ENCODE peak calls at places on chromosomes 1 and 21, in nine cellular contexts. One of them, this sample, is unnamed. For H4K20me1, the result is how much of the 10 kb centered on the place peaks cover.

GRCh38 chr1:21911205-21912001 is 25.7 kb downstream of the HSPG2 start:
- DNase-seq in IMR-90: no peak
- DNase-seq in fibroblast of lung: peak
- DNase-seq in GM12878: no peak
- DNase-seq in hepatocyte: peak
- DNase-seq in GM23338: no peak
- DNase-seq in Karpas-422: no peak
- DNase-seq in K562: peak
- DNase-seq in DND-41: no peak
- DNase-seq in this sample: no peak

GRCh38 chr1:98460136-98460535 is 201.4 kb upstream of the SNX7 start:
- DNase-seq in K562: no peak
- DNase-seq in Karpas-422: no peak
- DNase-seq in IMR-90: no peak
- DNase-seq in GM12878: no peak
- DNase-seq in DND-41: no peak
- DNase-seq in hepatocyte: no peak
- DNase-seq in GM23338: no peak
- DNase-seq in fibroblast of lung: no peak
- DNase-seq in this sample: no peak

GRCh38 chr21:41228492-41228891 is 60.5 kb downstream of the BACE2 start:
- DNase-seq in GM23338: no peak
- DNase-seq in IMR-90: no peak
- DNase-seq in K562: no peak
- DNase-seq in fibroblast of lung: no peak
- DNase-seq in DND-41: no peak
- DNase-seq in GM12878: no peak
- DNase-seq in Karpas-422: no peak
- DNase-seq in hepatocyte: no peak
- DNase-seq in this sample: no peak

GRCh38 chr1:67853704-67854103 is 20.4 kb upstream of the GNG12 start:
- DNase-seq in DND-41: peak
- DNase-seq in K562: peak
- DNase-seq in hepatocyte: peak
- DNase-seq in GM23338: peak
- DNase-seq in GM12878: no peak
- DNase-seq in Karpas-422: peak
- DNase-seq in fibroblast of lung: peak
- DNase-seq in IMR-90: peak
- DNase-seq in this sample: peak

GRCh38 chr1:119226880-119227279 is 86.4 kb upstream of the WARS2 start:
- DNase-seq in hepatocyte: no peak
- DNase-seq in DND-41: no peak
- DNase-seq in K562: no peak
- DNase-seq in Karpas-422: no peak
- DNase-seq in fibroblast of lung: no peak
- DNase-seq in GM23338: no peak
- DNase-seq in IMR-90: no peak
- DNase-seq in GM12878: no peak
- DNase-seq in this sample: no peak

GRCh38 chr1:82625562-82625961 is 824.8 kb downstream of the ADGRL2 start:
- DNase-seq in fibroblast of lung: peak
- DNase-seq in GM12878: no peak
- DNase-seq in hepatocyte: no peak
- DNase-seq in DND-41: no peak
- DNase-seq in GM23338: peak
- DNase-seq in K562: no peak
- DNase-seq in IMR-90: no peak
- DNase-seq in Karpas-422: no peak
- DNase-seq in this sample: no peak

GRCh38 chr1:56993355-56993985 is 27.7 kb upstream of the C8B start:
- DNase-seq in GM23338: peak
- DNase-seq in Karpas-422: no peak
- DNase-seq in IMR-90: no peak
- DNase-seq in DND-41: no peak
- DNase-seq in GM12878: no peak
- DNase-seq in hepatocyte: no peak
- DNase-seq in K562: no peak
- DNase-seq in fibroblast of lung: no peak
- DNase-seq in this sample: no peak

GRCh38 chr1:94095112-94095637 is 25.8 kb downstream of the ABCA4 start:
- DNase-seq in K562: no peak
- DNase-seq in hepatocyte: peak
- DNase-seq in fibroblast of lung: peak
- DNase-seq in IMR-90: peak
- DNase-seq in GM12878: no peak
- DNase-seq in DND-41: no peak
- DNase-seq in GM23338: no peak
- DNase-seq in Karpas-422: no peak
- DNase-seq in this sample: no peak

GRCh38 chr1:221439008-221439733 is 302.7 kb downstream of the DUSP10 start:
- DNase-seq in IMR-90: peak
- DNase-seq in DND-41: no peak
- DNase-seq in GM23338: no peak
- DNase-seq in hepatocyte: peak
- DNase-seq in GM12878: peak
- DNase-seq in fibroblast of lung: peak
- DNase-seq in K562: no peak
- DNase-seq in Karpas-422: no peak
- DNase-seq in this sample: no peak

GRCh38 chr1:11944358-11944981 is 10.0 kb downstream of the PLOD1 start:
- DNase-seq in fibroblast of lung: no peak
- DNase-seq in Karpas-422: no peak
- DNase-seq in GM23338: peak
- DNase-seq in K562: no peak
- DNase-seq in GM12878: no peak
- DNase-seq in DND-41: no peak
- DNase-seq in hepatocyte: peak
- DNase-seq in IMR-90: no peak
- DNase-seq in this sample: no peak

GRCh38 chr1:185813401-185813979 is 79.3 kb downstream of the HMCN1 start:
- DNase-seq in IMR-90: peak
- DNase-seq in GM12878: no peak
- DNase-seq in hepatocyte: peak
- DNase-seq in DND-41: no peak
- DNase-seq in fibroblast of lung: peak
- DNase-seq in Karpas-422: peak
- DNase-seq in K562: peak
- DNase-seq in GM23338: peak
- DNase-seq in this sample: peak

GRCh38 chr1:81231729-81232038 is 569.0 kb upstream of the ADGRL2 start:
- DNase-seq in IMR-90: peak
- DNase-seq in Karpas-422: no peak
- DNase-seq in fibroblast of lung: no peak
- DNase-seq in GM12878: no peak
- DNase-seq in GM23338: no peak
- DNase-seq in DND-41: no peak
- DNase-seq in K562: no peak
- DNase-seq in hepatocyte: no peak
- DNase-seq in this sample: no peak

GRCh38 chr1:81703736-81704463 is 96.8 kb upstream of the ADGRL2 start:
- DNase-seq in IMR-90: peak
- DNase-seq in DND-41: no peak
- DNase-seq in Karpas-422: no peak
- DNase-seq in fibroblast of lung: peak
- DNase-seq in K562: no peak
- DNase-seq in GM12878: no peak
- DNase-seq in hepatocyte: no peak
- DNase-seq in GM23338: no peak
- DNase-seq in this sample: no peak

GRCh38 chr1:202228484-202229122 is 35.0 kb downstream of the LGR6 start:
- DNase-seq in DND-41: no peak
- DNase-seq in K562: no peak
- DNase-seq in GM23338: no peak
- DNase-seq in IMR-90: no peak
- DNase-seq in fibroblast of lung: no peak
- DNase-seq in Karpas-422: no peak
- DNase-seq in GM12878: no peak
- DNase-seq in hepatocyte: no peak
- DNase-seq in this sample: no peak

DNA sequence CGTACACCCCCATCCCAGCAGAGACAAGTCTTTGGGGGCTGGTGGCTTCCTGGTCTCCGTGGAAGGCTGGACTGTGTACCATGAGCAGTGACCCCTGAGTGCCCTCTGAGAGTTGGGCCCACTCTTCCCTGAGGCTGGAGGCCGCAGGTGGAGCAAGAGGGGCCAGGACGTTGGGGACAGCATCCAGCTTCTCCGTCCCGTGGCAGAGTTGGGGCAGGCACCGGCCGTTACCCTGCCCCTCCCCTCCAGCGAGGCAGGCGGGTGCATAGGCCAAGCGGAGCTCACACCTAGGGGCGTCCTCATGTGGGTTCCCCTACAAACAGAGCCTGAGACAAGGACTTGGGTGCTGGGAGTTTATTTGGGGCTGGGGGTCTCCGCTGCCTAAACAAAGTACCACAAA is 14.0 kb downstream of the GABRD start:
- DNase-seq in GM23338: no peak
- DNase-seq in GM12878: no peak
- DNase-seq in IMR-90: no peak
- DNase-seq in hepatocyte: no peak
- DNase-seq in fibroblast of lung: no peak
- DNase-seq in K562: no peak
- DNase-seq in Karpas-422: no peak
- DNase-seq in DND-41: no peak
- DNase-seq in this sample: no peak
- H4K20me1 ChIP-seq in GM23338: under half
- H4K20me1 ChIP-seq in GM12878: under half
- H4K20me1 ChIP-seq in IMR-90: under half
- H4K20me1 ChIP-seq in hepatocyte: under half
- H4K20me1 ChIP-seq in fibroblast of lung: under half
- H4K20me1 ChIP-seq in K562: under half
- H4K20me1 ChIP-seq in Karpas-422: under half
- H4K20me1 ChIP-seq in DND-41: under half
- H4K20me1 ChIP-seq in this sample: under half

GRCh38 chr1:209652121-209652742 is at the start of gene LAMB3:
- DNase-seq in DND-41: no peak
- DNase-seq in GM12878: no peak
- DNase-seq in Karpas-422: no peak
- DNase-seq in K562: no peak
- DNase-seq in IMR-90: no peak
- DNase-seq in fibroblast of lung: no peak
- DNase-seq in GM23338: no peak
- DNase-seq in hepatocyte: peak
- DNase-seq in this sample: no peak
- H3K27ac ChIP-seq in DND-41: no peak
- H3K27ac ChIP-seq in GM12878: no peak
- H3K27ac ChIP-seq in Karpas-422: no peak
- H3K27ac ChIP-seq in K562: no peak
- H3K27ac ChIP-seq in IMR-90: no peak
- H3K27ac ChIP-seq in fibroblast of lung: no peak
- H3K27ac ChIP-seq in GM23338: no peak
- H3K27ac ChIP-seq in hepatocyte: peak
- H3K27ac ChIP-seq in this sample: peak

DNA sequence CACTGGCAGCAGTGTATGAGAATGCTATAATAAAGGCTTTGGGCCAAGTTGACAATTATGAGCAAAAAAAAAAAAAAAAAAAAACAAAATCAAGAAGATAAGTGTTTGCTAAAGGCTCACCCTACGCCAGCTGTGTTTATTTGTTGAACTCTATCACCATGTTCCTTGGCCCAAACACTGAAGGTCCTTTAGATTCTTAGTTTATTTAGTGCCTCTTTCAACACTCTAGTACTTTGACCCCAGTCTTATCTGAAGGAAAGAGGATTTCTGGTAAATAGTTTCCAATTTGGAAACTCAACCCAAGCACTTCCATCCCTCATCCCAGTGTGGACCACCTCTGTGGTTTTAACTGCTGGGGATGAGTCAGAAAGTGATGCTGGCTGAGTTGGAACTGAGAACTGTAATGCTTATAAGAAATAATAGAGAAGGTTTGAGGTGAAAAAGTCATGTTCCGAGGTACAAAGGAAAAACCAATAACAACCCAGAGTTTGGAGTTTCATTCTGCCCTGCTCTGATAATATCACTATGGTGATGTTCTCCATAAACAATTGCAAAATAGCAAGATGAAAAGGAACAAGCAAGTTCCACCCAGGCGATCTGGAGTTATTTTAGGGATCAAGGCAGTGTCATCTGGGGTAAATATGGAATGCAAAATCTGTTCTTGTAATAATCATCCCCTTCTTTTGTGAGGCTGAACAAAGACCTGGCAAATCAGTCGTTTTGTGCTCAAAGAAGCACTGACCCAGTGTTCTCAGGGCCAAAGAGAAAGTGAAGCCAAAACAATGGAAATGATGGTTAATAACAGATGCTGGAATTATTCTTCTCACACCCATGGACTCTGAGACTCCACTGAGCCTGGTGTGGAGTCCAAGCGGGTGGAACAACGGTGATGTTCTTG is 19.7 kb upstream of the CAPZB start:
- DNase-seq in IMR-90: peak
- DNase-seq in DND-41: no peak
- DNase-seq in fibroblast of lung: peak
- DNase-seq in GM23338: no peak
- DNase-seq in Karpas-422: peak
- DNase-seq in hepatocyte: peak
- DNase-seq in GM12878: no peak
- DNase-seq in K562: no peak
- DNase-seq in this sample: no peak
- H2AFZ ChIP-seq in IMR-90: no peak
- H2AFZ ChIP-seq in DND-41: no peak
- H2AFZ ChIP-seq in fibroblast of lung: no peak
- H2AFZ ChIP-seq in GM23338: no peak
- H2AFZ ChIP-seq in Karpas-422: peak
- H2AFZ ChIP-seq in hepatocyte: no peak
- H2AFZ ChIP-seq in GM12878: peak
- H2AFZ ChIP-seq in K562: no peak
- H2AFZ ChIP-seq in this sample: peak

GRCh38 chr1:2098839-2099785 is 48.9 kb downstream of the PRKCZ start:
- DNase-seq in GM12878: no peak
- DNase-seq in K562: no peak
- DNase-seq in Karpas-422: no peak
- DNase-seq in IMR-90: no peak
- DNase-seq in hepatocyte: no peak
- DNase-seq in fibroblast of lung: no peak
- DNase-seq in DND-41: no peak
- DNase-seq in GM23338: no peak
- DNase-seq in this sample: no peak

GRCh38 chr1:2097386-2098300 is 47.4 kb downstream of the PRKCZ start:
- DNase-seq in IMR-90: no peak
- DNase-seq in hepatocyte: peak
- DNase-seq in DND-41: no peak
- DNase-seq in GM12878: no peak
- DNase-seq in K562: no peak
- DNase-seq in fibroblast of lung: no peak
- DNase-seq in Karpas-422: no peak
- DNase-seq in GM23338: no peak
- DNase-seq in this sample: no peak

GRCh38 chr1:2095981-2096736 is 45.9 kb downstream of the PRKCZ start:
- DNase-seq in IMR-90: no peak
- DNase-seq in K562: no peak
- DNase-seq in GM23338: no peak
- DNase-seq in hepatocyte: no peak
- DNase-seq in fibroblast of lung: no peak
- DNase-seq in GM12878: no peak
- DNase-seq in DND-41: no peak
- DNase-seq in Karpas-422: no peak
- DNase-seq in this sample: no peak

GRCh38 chr1:2099871-2100774 is 49.9 kb downstream of the PRKCZ start:
- DNase-seq in Karpas-422: no peak
- DNase-seq in K562: no peak
- DNase-seq in IMR-90: no peak
- DNase-seq in DND-41: no peak
- DNase-seq in hepatocyte: no peak
- DNase-seq in GM12878: no peak
- DNase-seq in GM23338: no peak
- DNase-seq in fibroblast of lung: no peak
- DNase-seq in this sample: no peak

GRCh38 chr1:2098301-2098698 is 48.1 kb downstream of the PRKCZ start:
- DNase-seq in DND-41: no peak
- DNase-seq in K562: no peak
- DNase-seq in GM12878: no peak
- DNase-seq in fibroblast of lung: no peak
- DNase-seq in hepatocyte: peak
- DNase-seq in Karpas-422: no peak
- DNase-seq in IMR-90: no peak
- DNase-seq in GM23338: no peak
- DNase-seq in this sample: no peak
- H4K20me1 ChIP-seq in DND-41: under half
- H4K20me1 ChIP-seq in K562: under half
- H4K20me1 ChIP-seq in GM12878: under half
- H4K20me1 ChIP-seq in fibroblast of lung: under half
- H4K20me1 ChIP-seq in hepatocyte: under half
- H4K20me1 ChIP-seq in Karpas-422: under half
- H4K20me1 ChIP-seq in IMR-90: under half
- H4K20me1 ChIP-seq in GM23338: under half
- H4K20me1 ChIP-seq in this sample: under half

This sample was measured in MM.1S.